ENCODE peak calls at places on chromosomes 6 and 20, in five cellular contexts. K, A, H, W and I are unnamed samples.

GRCh38 chr6:161417712-161418457 is 144.0 kb upstream of the AGPAT4 start:
- DNase-seq in K (no peak), H (peak; percentile 62), W (peak; percentile 98), A (peak; percentile 99), I (no peak)

GRCh38 chr6:75386050-75386770 is 101.6 kb upstream of the TMEM30A start:
- DNase-seq in K (no peak), A (peak; percentile 67), H (no peak), W (peak; percentile 53), I (no peak)

GRCh38 chr6:149335924-149336323 is 18.4 kb downstream of the TAB2 start:
- DNase-seq in W (peak; percentile 41), K (no peak), H (no peak), A (peak; percentile 70), I (no peak)

GRCh38 chr6:32973934-32974333 is 5.5 kb downstream of the BRD2 start:
- DNase-seq in K (no peak), H (no peak), A (peak; percentile 82), W (peak; percentile 64), I (no peak)

GRCh38 chr6:3786131-3786530 is 34.6 kb upstream of the PXDC1 start:
- DNase-seq in K (no peak), W (no peak), A (peak; percentile 30), H (no peak), I (no peak)

GRCh38 chr6:129454482-129454881 is 255.5 kb downstream of the ARHGAP18 start:
- DNase-seq in H (no peak), K (no peak), A (peak; percentile 11), W (no peak), I (no peak)

GRCh38 chr20:61803903-61804804 is 261.5 kb downstream of the TAF4 start:
- DNase-seq in W (peak; percentile 5), K (peak; percentile 54), H (no peak), A (peak; percentile 40), I (no peak)

GRCh38 chr20:43386878-43387277 is 70.8 kb upstream of the SRSF6 start:
- DNase-seq in A (no peak), K (no peak), H (no peak), W (no peak), I (no peak)

GRCh38 chr6:5671604-5672559 is 334.8 kb downstream of the NRN1 start:
- DNase-seq in K (no peak), A (no peak), W (no peak), H (no peak), I (no peak)

GRCh38 chr6:22145294-22145693 is 151.5 kb downstream of the PRL start:
- DNase-seq in K (no peak), A (no peak), H (no peak), W (no peak), I (no peak)

GRCh38 chr6:40848868-40849524 is 190.0 kb downstream of the UNC5CL start:
- DNase-seq in W (no peak), A (no peak), H (no peak), K (no peak), I (no peak)

GRCh38 chr6:53794073-53794719 is 609 bp upstream of the LRRC1 start:
- DNase-seq in A (peak; percentile 92), W (peak; percentile 88), H (peak; percentile 60), K (peak; percentile 81), I (peak; percentile 20)

GRCh38 chr6:12290490-12290820 is 294 bp downstream of the EDN1 start:
- DNase-seq in K (no peak), A (no peak), W (no peak), H (no peak), I (no peak)

GRCh38 chr6:12293234-12293930 is 3.2 kb downstream of the EDN1 start:
- DNase-seq in H (no peak), W (no peak), A (no peak), K (no peak), I (no peak)

GRCh38 chr6:12289655-12290489 is at the start of gene EDN1:
- DNase-seq in A (peak; percentile 84), K (peak; percentile 91), W (peak; percentile 87), H (peak; percentile 74), I (peak; percentile 67)

GRCh38 chr6:12291785-12292604 is 1.8 kb downstream of the EDN1 start:
- DNase-seq in W (peak; percentile 47), K (no peak), H (no peak), A (peak; percentile 66), I (no peak)

DNA sequence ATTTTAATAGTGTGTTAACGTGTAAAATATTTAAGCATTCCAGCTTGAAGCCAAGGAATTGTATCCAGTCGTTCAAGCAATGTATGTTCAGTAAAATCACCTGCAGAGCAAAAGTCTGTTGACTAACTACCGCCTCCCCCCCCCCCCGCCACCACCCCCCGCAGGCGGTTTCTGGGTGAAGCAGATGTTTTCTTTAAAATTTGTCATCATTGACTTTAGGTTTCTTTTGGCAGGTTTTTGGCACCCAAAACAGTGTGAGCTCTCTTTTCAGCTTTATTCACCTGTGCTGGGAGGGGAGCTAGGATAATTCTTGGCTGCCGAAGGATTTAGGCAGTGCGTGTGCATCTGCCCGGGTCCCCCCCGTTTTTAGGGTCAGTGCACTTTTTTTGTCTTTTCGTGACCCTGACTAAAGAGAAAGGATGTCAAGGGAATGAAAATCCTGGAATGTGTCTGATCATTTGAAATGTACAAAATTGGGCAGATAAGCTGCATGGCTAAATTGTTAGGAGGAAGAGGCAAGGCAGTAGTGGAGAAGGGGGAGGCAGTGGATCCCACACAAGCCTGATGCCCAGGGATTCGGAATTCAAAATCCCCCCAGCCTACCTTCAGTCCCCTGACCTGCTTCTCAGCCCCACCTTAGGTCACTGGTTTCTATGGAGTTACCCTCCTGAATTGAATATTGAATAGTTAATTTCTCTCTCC is 1.1 kb downstream of the EDN1 start:
- DNase-seq in A (no peak), K (no peak), W (no peak), H (no peak), I (no peak)
- TF ChIP-seq CTCF in A (no peak), K (no peak), W (no peak), H (no peak), I (no peak)

GRCh38 chr6:39218868-39219567 is 10.3 kb downstream of the KCNK5 start:
- DNase-seq in K (no peak), A (peak; percentile 14), H (no peak), W (no peak), I (no peak)
- TF ChIP-seq CTCF in K (no peak), A (no peak), H (no peak), W (no peak), I (no peak)

GRCh38 chr6:137166247-137167098 is 7.0 kb downstream of the IL22RA2 start:
- DNase-seq in W (no peak), A (no peak), K (no peak), H (no peak), I (no peak)
- TF ChIP-seq CTCF in W (no peak), A (no peak), K (no peak), H (no peak), I (no peak)

GRCh38 chr6:118804091-118804490 is 89.9 kb upstream of the ASF1A start:
- DNase-seq in A (no peak), H (no peak), W (no peak), K (no peak), I (no peak)

GRCh38 chr6:118812972-118813371 is 81.0 kb upstream of the ASF1A start:
- DNase-seq in K (no peak), A (no peak), W (peak; percentile 37), H (no peak), I (no peak)

GRCh38 chr6:118810420-118811027 is 83.4 kb upstream of the ASF1A start:
- DNase-seq in H (no peak), K (no peak), W (no peak), A (no peak), I (no peak)

GRCh38 chr6:118813795-118814194 is 80.2 kb upstream of the ASF1A start:
- DNase-seq in W (peak; percentile 59), A (peak; percentile 72), K (no peak), H (no peak), I (no peak)

DNA sequence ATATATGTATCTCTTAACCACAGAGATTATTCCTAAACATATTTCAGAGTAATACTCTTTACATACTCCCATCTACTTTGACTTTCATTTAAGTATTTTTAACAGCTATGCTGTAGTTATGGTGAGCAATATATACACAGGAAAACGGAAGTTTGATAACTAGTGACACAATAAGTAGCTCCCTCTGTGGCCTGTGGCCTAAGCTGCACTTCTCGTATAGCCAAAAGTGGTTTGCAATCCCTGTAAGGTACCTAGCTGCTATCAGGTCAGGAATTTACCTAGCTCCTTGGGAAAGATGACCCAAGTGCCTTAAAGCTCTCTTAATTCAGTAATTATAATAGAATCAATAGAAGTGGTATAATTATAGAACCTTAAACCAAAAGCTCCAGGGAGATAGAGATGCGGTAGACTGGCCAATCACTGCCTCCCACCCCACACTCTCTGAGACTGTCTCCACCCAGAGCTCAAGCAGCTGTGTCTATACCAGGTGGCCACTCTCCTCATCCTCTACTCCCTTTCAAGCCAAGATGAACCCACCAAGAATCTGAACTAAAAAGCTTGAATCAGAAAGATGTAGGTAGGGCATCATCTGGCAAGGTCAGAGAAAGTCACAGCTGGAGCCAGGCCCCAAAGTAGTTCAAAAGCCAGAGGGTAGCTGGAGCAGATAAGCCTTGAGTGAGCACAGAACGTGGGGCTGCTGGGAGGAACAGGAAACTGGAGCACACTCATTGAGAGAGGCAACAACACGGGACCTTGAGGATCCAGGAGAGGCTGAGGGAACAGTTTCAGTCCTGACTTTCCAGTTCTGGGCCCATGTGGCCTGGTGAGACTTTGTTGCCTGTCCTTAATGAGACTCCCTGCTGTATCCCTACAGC is 84.9 kb upstream of the ASF1A start:
- DNase-seq in H (no peak), A (no peak), K (no peak), W (no peak), I (no peak)
- TF ChIP-seq CTCF in H (no peak), A (no peak), K (peak; percentile 18), W (no peak), I (no peak)

GRCh38 chr6:20403766-20404640 is 2.3 kb downstream of the E2F3 start:
- DNase-seq in W (peak; percentile 63), K (no peak), H (no peak), A (peak; percentile 62), I (no peak)

GRCh38 chr6:20401403-20402180 is at the start of gene E2F3:
- DNase-seq in K (peak; percentile 99), H (peak; percentile 100), W (peak; percentile 100), A (peak; percentile 100), I (peak; percentile 97)

GRCh38 chr6:20402181-20403079 is 751 bp downstream of the E2F3 start:
- DNase-seq in W (peak; percentile 21), A (peak; percentile 20), K (peak; percentile 80), H (peak; percentile 62), I (peak; percentile 46)

GRCh38 chr6:20404641-20405032 is 3.0 kb downstream of the E2F3 start:
- DNase-seq in W (peak; percentile 72), H (peak; percentile 27), A (peak; percentile 86), K (no peak), I (peak; percentile 32)

GRCh38 chr6:20403080-20403765 is 1.5 kb downstream of the E2F3 start:
- DNase-seq in W (peak; percentile 79), A (peak; percentile 57), K (peak; percentile 97), H (peak; percentile 95), I (peak; percentile 78)
- TF ChIP-seq CTCF in W (no peak), A (no peak), K (no peak), H (no peak), I (no peak)

DNA sequence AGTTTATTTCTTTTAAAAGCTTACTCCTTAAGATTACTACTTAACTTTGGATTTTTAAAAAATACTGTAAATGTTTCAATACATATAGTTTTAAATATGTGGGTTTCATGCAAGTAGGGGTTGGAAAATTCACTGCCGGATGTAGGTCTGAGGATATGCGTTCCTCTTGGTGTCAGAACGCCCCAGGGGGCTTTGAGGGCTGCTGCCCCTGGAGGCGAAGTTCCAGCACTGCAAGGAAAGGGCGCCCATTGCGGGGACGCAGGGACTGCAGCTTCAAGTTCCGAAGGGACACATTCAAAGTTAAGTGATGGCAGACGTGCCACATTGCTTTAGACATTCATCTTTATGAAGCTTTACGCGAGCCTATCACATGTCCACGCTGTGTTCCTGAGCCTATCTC is 152.9 kb downstream of the SOD2 start:
- DNase-seq in W (no peak), A (no peak), K (no peak), H (no peak), I (peak; percentile 29)
- TF ChIP-seq CTCF in W (no peak), A (peak; percentile 24), K (peak; percentile 19), H (no peak), I (peak; percentile 61)